ENCODE peak calls at places on chromosomes 16 and 17, in seven cellular contexts. G, P, A, C, V, Y and E are unnamed samples.
A peak's percentile ranks its signal among the peaks of the same experiment; 100 is the strongest.

GRCh38 chr17:56870163-56870651 is 36.3 kb downstream of the DGKE start:
- DNase-seq in P (no peak), A (peak; percentile 8), V (no peak), Y (no peak), C (no peak), G (no peak), E (no peak)

GRCh38 chr17:39080416-39081179 is 70.8 kb downstream of the PLXDC1 start:
- DNase-seq in A (peak; percentile 84), P (peak; percentile 56), C (no peak), G (no peak), Y (no peak), V (peak; percentile 50), E (no peak)

GRCh38 chr16:50265260-50265659 is 1.1 kb upstream of the ADCY7 start:
- DNase-seq in G (no peak), C (no peak), P (no peak), V (no peak), A (no peak), Y (no peak), E (no peak)

GRCh38 chr17:82718986-82719685 is 2.6 kb downstream of the FN3KRP start:
- DNase-seq in P (no peak), Y (no peak), A (no peak), G (no peak), C (no peak), V (no peak), E (no peak)

GRCh38 chr17:50437409-50437808 is 11.4 kb downstream of the ACSF2 start:
- DNase-seq in A (no peak), G (no peak), V (no peak), Y (no peak), P (no peak), C (no peak), E (no peak)

GRCh38 chr17:77959216-77959925 is 868 bp downstream of the TNRC6C start:
- DNase-seq in P (peak; percentile 17), G (no peak), A (no peak), V (no peak), Y (no peak), C (no peak), E (no peak)

GRCh38 chr17:13646969-13647368 is 45.2 kb upstream of the HS3ST3A1 start:
- DNase-seq in P (peak; percentile 6), V (no peak), A (no peak), C (no peak), Y (no peak), G (no peak), E (no peak)

GRCh38 chr16:11161974-11162373 is 94.0 kb downstream of the SOCS1 start:
- DNase-seq in G (no peak), Y (no peak), C (no peak), V (no peak), P (no peak), A (no peak), E (no peak)

GRCh38 chr16:8936421-8936820 is 27.3 kb downstream of the USP7 start:
- DNase-seq in A (peak; percentile 54), C (peak; percentile 48), Y (no peak), V (no peak), P (peak; percentile 41), G (peak; percentile 24), E (no peak)

GRCh38 chr16:69204106-69204655 is 17.2 kb downstream of the SNTB2 start:
- DNase-seq in Y (no peak), C (no peak), V (no peak), P (no peak), G (no peak), A (no peak), E (no peak)

GRCh38 chr16:65531475-65531874 is 409.6 kb upstream of the CDH11 start:
- DNase-seq in C (no peak), V (no peak), A (no peak), G (no peak), Y (no peak), P (no peak), E (no peak)

GRCh38 chr17:36818134-36818825 is 119.0 kb upstream of the LHX1 start:
- DNase-seq in G (no peak), A (no peak), C (no peak), P (no peak), Y (no peak), V (no peak), E (no peak)

GRCh38 chr17:78970834-78971763 is 8.6 kb downstream of the LGALS3BP start:
- DNase-seq in A (peak; percentile 71), V (peak; percentile 61), P (peak; percentile 81), Y (peak; percentile 37), G (peak; percentile 67), C (no peak), E (no peak)

GRCh38 chr17:27996157-27997043 is 46.1 kb upstream of the NLK start:
- DNase-seq in V (no peak), G (no peak), C (no peak), P (no peak), A (no peak), Y (no peak), E (no peak)

GRCh38 chr17:79874329-79874981 is 35.2 kb upstream of the CBX4 start:
- DNase-seq in A (peak; percentile 26), Y (no peak), P (peak; percentile 40), G (no peak), C (no peak), V (peak; percentile 5), E (no peak)

GRCh38 chr17:42133461-42134041 is 10.9 kb downstream of the HSPB9 start:
- DNase-seq in C (no peak), A (no peak), P (no peak), V (no peak), G (no peak), Y (no peak), E (no peak)

GRCh38 chr17:82603981-82604448 is 44.2 kb downstream of the WDR45B start:
- DNase-seq in G (no peak), C (no peak), A (peak; percentile 46), P (peak; percentile 58), Y (no peak), V (no peak), E (no peak)

GRCh38 chr16:10949424-10949970 is 5.1 kb downstream of the CLEC16A start:
- DNase-seq in V (peak; percentile 64), G (no peak), C (no peak), A (peak; percentile 34), Y (no peak), P (peak; percentile 59), E (no peak)

GRCh38 chr17:66654341-66654740 is 180.6 kb upstream of the CACNG5 start:
- DNase-seq in P (peak; percentile 63), V (peak; percentile 67), A (peak; percentile 84), G (no peak), C (no peak), Y (peak; percentile 46), E (no peak)

GRCh38 chr17:82911822-82912221 is 72.0 kb upstream of the ZNF750 start:
- DNase-seq in V (no peak), C (no peak), G (no peak), Y (no peak), P (no peak), A (no peak), E (no peak)

GRCh38 chr16:25060920-25061319 is 45.8 kb upstream of the ARHGAP17 start:
- DNase-seq in G (no peak), V (no peak), A (no peak), C (no peak), P (peak; percentile 93), Y (no peak), E (no peak)

GRCh38 chr17:45226620-45227019 is 4.9 kb downstream of the FMNL1 start:
- DNase-seq in A (no peak), V (no peak), Y (no peak), P (no peak), G (no peak), C (no peak), E (no peak)

GRCh38 chr17:22411185-22411784 is 719.0 kb downstream of the KCNJ18 start:
- DNase-seq in P (no peak), V (no peak), G (no peak), Y (no peak), C (no peak), A (no peak), E (no peak)

GRCh38 chr17:15264542-15264941 is 584 bp downstream of the PMP22 start:
- DNase-seq in A (no peak), G (no peak), C (no peak), Y (no peak), V (no peak), P (no peak), E (no peak)

DNA sequence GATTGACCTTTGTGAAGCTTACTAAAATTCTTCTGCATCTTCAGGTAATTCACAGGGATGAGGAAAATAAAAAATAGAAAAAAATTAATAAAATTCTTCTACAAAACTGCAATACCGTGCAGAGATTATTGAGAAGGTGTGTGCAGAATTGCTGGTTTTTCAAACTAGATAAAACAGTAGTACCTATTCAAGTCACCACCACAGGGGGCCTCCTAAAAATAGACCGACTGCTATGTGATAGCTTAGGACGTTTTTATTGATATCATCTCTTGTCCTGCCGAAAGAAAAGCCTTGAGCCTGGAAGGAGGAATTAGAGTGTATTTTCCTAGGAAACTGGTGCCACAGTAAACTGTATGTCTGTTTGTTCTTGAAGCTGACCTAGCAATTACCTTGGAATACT is 325.9 kb downstream of the ZFHX3 start:
- DNase-seq in P (no peak), G (no peak), C (no peak), Y (no peak), V (no peak), A (no peak), E (no peak)
- TF ChIP-seq CTCF in P (no peak), G (no peak), C (no peak), Y (no peak), V (no peak), A (no peak), E (peak; percentile 33)

DNA sequence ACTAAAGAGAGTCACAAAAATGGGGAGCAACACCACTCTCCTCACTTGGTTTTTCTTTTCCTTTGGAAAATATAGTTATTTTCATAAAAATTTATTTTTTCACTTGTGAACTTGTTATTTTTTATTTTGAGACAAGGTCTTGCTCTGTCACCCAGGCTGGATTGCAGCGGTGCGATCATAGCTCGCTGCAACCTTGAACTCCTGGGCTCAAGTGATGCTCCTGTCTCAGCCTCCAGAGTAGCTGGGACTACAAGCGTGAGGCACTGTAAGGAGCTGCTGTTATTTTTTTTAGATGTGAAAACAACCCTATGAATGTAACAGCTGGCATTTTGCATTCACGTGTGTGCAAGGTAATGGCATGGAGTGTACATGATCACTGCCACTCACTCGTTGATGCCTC is 24.9 kb downstream of the LRRC75A start:
- DNase-seq in P (no peak), C (no peak), A (no peak), G (no peak), Y (no peak), V (no peak), E (no peak)
- TF ChIP-seq CTCF in P (no peak), C (no peak), A (no peak), G (no peak), Y (no peak), V (no peak), E (no peak)

GRCh38 chr17:4366312-4367063 is at the start of gene UBE2G1:
- DNase-seq in C (peak; percentile 79), V (peak; percentile 95), A (peak; percentile 94), Y (peak; percentile 90), P (peak; percentile 98), G (peak; percentile 99), E (peak; percentile 100)
- TF ChIP-seq CTCF in C (peak; percentile 39), V (peak; percentile 23), A (no peak), Y (peak; percentile 28), P (peak; percentile 27), G (peak; percentile 44), E (peak; percentile 66)

DNA sequence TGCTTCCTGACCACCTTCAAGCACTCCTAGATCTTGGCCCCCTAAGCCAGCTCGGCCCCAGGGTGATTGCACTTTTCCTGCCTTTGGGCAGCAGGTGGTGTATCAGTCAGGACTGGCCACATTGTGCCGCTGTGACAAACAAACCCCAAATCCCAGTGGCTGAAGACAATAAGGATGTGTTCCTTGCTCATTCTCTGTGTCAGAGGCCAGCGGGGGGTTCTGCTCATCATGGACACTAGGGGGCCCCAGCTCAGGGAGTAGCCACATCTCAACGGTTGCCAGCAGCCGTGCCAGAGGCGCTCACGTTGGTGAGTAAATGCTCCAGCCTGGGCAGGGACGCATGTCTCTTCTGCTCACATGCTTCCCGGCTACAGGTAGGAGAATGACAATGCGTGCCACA is 60.4 kb downstream of the ZDHHC7 start:
- DNase-seq in V (no peak), C (no peak), A (no peak), G (no peak), P (no peak), Y (no peak), E (no peak)
- TF ChIP-seq CTCF in V (peak; percentile 21), C (no peak), A (peak; percentile 32), G (no peak), P (peak; percentile 19), Y (peak; percentile 21), E (peak; percentile 40)